ENCODE peak calls at places on chromosome 14, in ten cellular contexts. J is HFFc6; F is NT2/D1; D is stimulated activated CD4-positive, alpha-beta T cell treated with anti-CD3 and anti-CD28 coated beads, TNF-alpha, amount 100 ng/mL, for 1 hour; M is GM13976; Z is activated T-helper 9 cell treated with anti-CD3 and anti-CD28 coated beads, Interleukin-2, amount 50 U/mL, for 16 hours; H is GM10248; A is sciatic nerve; P is AG04449; Q is T-cell. K is an unnamed sample.

GRCh38 chr14:94364964-94365363 is 23.4 kb downstream of the SERPINA1 start:
- DNase-seq in A (no peak), D (no peak), P (no peak), F (no peak), Z (no peak), J (no peak), Q (no peak), M (no peak), H (no peak), K (no peak)

GRCh38 chr14:92490239-92490959 is 23.2 kb upstream of the RIN3 start:
- DNase-seq in Q (no peak), H (no peak), D (no peak), F (no peak), A (no peak), M (no peak), J (no peak), Z (no peak), P (no peak), K (no peak)

GRCh38 chr14:55807059-55807499 is 227.1 kb downstream of the KTN1 start:
- DNase-seq in M (no peak), P (no peak), J (no peak), Z (peak; percentile 49), F (no peak), Q (peak; percentile 82), D (peak; percentile 46), A (peak; percentile 89), H (no peak), K (peak; percentile 85)

GRCh38 chr14:99562848-99563748 is 40.9 kb downstream of the CCDC85C start:
- DNase-seq in M (no peak), H (no peak), J (no peak), F (no peak), A (peak; percentile 80), D (no peak), Z (no peak), P (no peak), Q (no peak), K (no peak)

GRCh38 chr14:38366374-38366773 is 110.5 kb upstream of the CLEC14A start:
- DNase-seq in Z (no peak), A (no peak), Q (no peak), H (no peak), J (no peak), P (no peak), F (no peak), M (no peak), D (no peak), K (no peak)

GRCh38 chr14:24943024-24943423 is 106.9 kb downstream of the STXBP6 start:
- DNase-seq in P (no peak), J (no peak), D (no peak), F (peak; percentile 35), H (no peak), M (no peak), Z (no peak), Q (no peak), A (peak; percentile 60), K (no peak)

GRCh38 chr14:68172664-68173063 is 353.1 kb downstream of the RAD51B start:
- DNase-seq in F (no peak), P (no peak), A (no peak), D (no peak), M (no peak), Q (no peak), Z (no peak), J (no peak), H (peak; percentile 31), K (no peak)

GRCh38 chr14:77094672-77095284 is 3.3 kb upstream of the CIPC start:
- DNase-seq in A (peak; percentile 90), J (peak; percentile 63), P (peak; percentile 34), D (peak; percentile 43), Q (peak; percentile 59), F (no peak), Z (peak; percentile 61), H (peak; percentile 56), M (peak; percentile 56), K (peak; percentile 69)

GRCh38 chr14:100222219-100223093 is 16.5 kb upstream of the YY1 start:
- DNase-seq in J (no peak), A (no peak), P (no peak), Q (no peak), Z (no peak), D (no peak), M (no peak), H (no peak), F (no peak), K (no peak)

GRCh38 chr14:55332654-55333570 is 61.7 kb downstream of the FBXO34 start:
- DNase-seq in M (no peak), Z (no peak), J (no peak), D (no peak), F (no peak), A (no peak), Q (no peak), H (no peak), P (no peak), K (peak; percentile 50)

GRCh38 chr14:28780843-28781503 is 14.4 kb downstream of the FOXG1 start:
- DNase-seq in P (no peak), A (no peak), Z (no peak), Q (no peak), J (no peak), D (no peak), M (no peak), H (no peak), F (no peak), K (no peak)

GRCh38 chr14:89598548-89599186 is 181.6 kb upstream of the FOXN3 start:
- DNase-seq in Q (no peak), J (no peak), M (no peak), Z (no peak), A (no peak), F (no peak), D (no peak), H (no peak), P (no peak), K (no peak)

GRCh38 chr14:68981124-68981523 is 2.0 kb upstream of the ACTN1 start:
- DNase-seq in J (no peak), M (no peak), F (no peak), D (no peak), A (no peak), H (no peak), Q (no peak), Z (no peak), P (no peak), K (no peak)

GRCh38 chr14:77208266-77208978 is 26.8 kb downstream of the TMEM63C start:
- DNase-seq in P (peak; percentile 3), J (peak; percentile 46), D (no peak), Q (no peak), Z (peak; percentile 24), H (peak; percentile 69), M (peak; percentile 74), A (peak; percentile 84), F (peak; percentile 32), K (peak; percentile 33)

GRCh38 chr14:103372552-103373304 is 12.5 kb upstream of the MARK3 start:
- DNase-seq in Q (no peak), H (no peak), Z (no peak), M (no peak), J (peak; percentile 92), A (peak; percentile 53), D (no peak), F (no peak), P (peak; percentile 46), K (no peak)

GRCh38 chr14:99440278-99440677 is 40.4 kb downstream of the SETD3 start:
- DNase-seq in Q (no peak), H (no peak), M (no peak), D (no peak), J (no peak), F (no peak), Z (no peak), A (no peak), P (no peak), K (no peak)

GRCh38 chr14:64682173-64682710 is 22.0 kb upstream of the PLEKHG3 start:
- DNase-seq in F (no peak), D (no peak), M (no peak), P (no peak), H (no peak), Q (no peak), J (peak; percentile 27), A (peak; percentile 85), Z (no peak), K (no peak)

GRCh38 chr14:82354126-82354525 is 820.5 kb upstream of the SEL1L start:
- DNase-seq in D (no peak), P (no peak), A (no peak), Q (no peak), M (no peak), F (no peak), Z (no peak), H (no peak), J (no peak), K (no peak)

GRCh38 chr14:87955501-87955900 is 37.5 kb downstream of the GALC start:
- DNase-seq in J (no peak), F (no peak), H (no peak), A (no peak), Z (no peak), Q (no peak), M (no peak), P (no peak), D (no peak), K (no peak)

GRCh38 chr14:86003998-86004397 is 474.1 kb downstream of the FLRT2 start:
- DNase-seq in Z (no peak), P (no peak), D (no peak), Q (no peak), A (no peak), J (no peak), H (no peak), F (no peak), M (no peak), K (no peak)

GRCh38 chr14:53793790-53794560 is 162.7 kb downstream of the BMP4 start:
- DNase-seq in Q (no peak), A (no peak), H (no peak), P (no peak), D (no peak), F (no peak), M (no peak), Z (no peak), J (no peak), K (no peak)

GRCh38 chr14:21092147-21093011 is 6.1 kb downstream of the ZNF219 start:
- DNase-seq in D (peak; percentile 77), P (no peak), M (peak; percentile 94), F (no peak), H (peak; percentile 92), J (peak; percentile 45), Q (peak; percentile 82), Z (peak; percentile 88), A (peak; percentile 92), K (peak; percentile 90)

GRCh38 chr14:50064993-50065392 is 51.4 kb downstream of the VCPKMT start:
- DNase-seq in A (no peak), Q (peak; percentile 51), M (peak; percentile 78), P (no peak), Z (no peak), H (peak; percentile 79), J (no peak), F (no peak), D (no peak), K (peak; percentile 84)

GRCh38 chr14:79278286-79278797 is 933.0 kb downstream of the DIO2 start:
- DNase-seq in F (no peak), M (no peak), Z (no peak), Q (no peak), D (no peak), A (no peak), J (no peak), H (no peak), P (no peak), K (no peak)

GRCh38 chr14:71439247-71439646 is 493.0 kb upstream of the RGS6 start:
- DNase-seq in D (no peak), H (no peak), F (no peak), J (no peak), Z (no peak), A (no peak), Q (no peak), P (no peak), M (no peak), K (no peak)

GRCh38 chr14:95537298-95538089 is 2.6 kb downstream of the GLRX5 start:
- DNase-seq in J (no peak), M (no peak), Q (no peak), Z (no peak), H (no peak), F (no peak), A (no peak), P (no peak), D (no peak), K (no peak)

GRCh38 chr14:74855945-74856344 is 20.0 kb downstream of the PROX2 start:
- DNase-seq in H (no peak), D (no peak), F (no peak), Z (no peak), Q (no peak), A (no peak), P (no peak), M (no peak), J (no peak), K (no peak)

GRCh38 chr14:72513994-72514659 is 379.8 kb downstream of the DPF3 start:
- DNase-seq in M (no peak), F (peak; percentile 15), H (peak; percentile 49), P (peak; percentile 14), Q (no peak), A (no peak), J (peak; percentile 71), Z (no peak), D (no peak), K (no peak)

K was measured in CD4-positive, alpha-beta memory T cell.